ENCODE peak calls at places on chromosomes 12 and 14, in eight cellular contexts. J is activated CD4-positive, alpha-beta T cell treated with anti-CD3 and anti-CD28 coated beads, Interleukin-2, amount 50 U/mL, for 48 hours; Y is right cardiac atrium; N is T-helper 17 cell; M is ovary; A is T1000; C is HTR-8/SVneo; Q is Right ventricle myocardium inferior. E is an unnamed sample.

GRCh38 chr12:22299294-22299912 is 35.1 kb downstream of the ST8SIA1 start:
- DNase-seq in J (no peak), Y (no peak), N (no peak), M (no peak), A (no peak), C (no peak), Q (no peak), E (no peak)

GRCh38 chr14:36773136-36773540 is 111.5 kb downstream of the PAX9 start:
- DNase-seq in J (no peak), Y (no peak), N (no peak), M (no peak), A (no peak), C (peak; percentile 43), Q (no peak), E (peak; percentile 17)

GRCh38 chr12:42407306-42407705 is 81.3 kb downstream of the PPHLN1 start:
- DNase-seq in J (no peak), Y (no peak), N (no peak), M (no peak), A (no peak), C (no peak), Q (no peak), E (no peak)

GRCh38 chr12:70883855-70884254 is 36.7 kb downstream of the PTPRR start:
- DNase-seq in J (no peak), Y (no peak), N (no peak), M (no peak), A (no peak), C (no peak), Q (no peak), E (no peak)

GRCh38 chr14:57089901-57090300 is 178.8 kb downstream of the EXOC5 start:
- DNase-seq in J (no peak), Y (no peak), N (no peak), M (no peak), A (no peak), C (no peak), Q (no peak), E (no peak)

GRCh38 chr14:94343238-94343637 is 20.1 kb upstream of the SERPINA6 start:
- DNase-seq in J (no peak), Y (no peak), N (no peak), M (no peak), A (no peak), C (no peak), Q (no peak), E (no peak)

GRCh38 chr12:49693931-49694439 is 13.2 kb downstream of the FMNL3 start:
- DNase-seq in J (no peak), Y (no peak), N (no peak), M (no peak), A (no peak), C (no peak), Q (no peak), E (no peak)

GRCh38 chr12:94710933-94711332 is 60.6 kb upstream of the TMCC3 start:
- DNase-seq in J (peak; percentile 29), Y (peak; percentile 12), N (no peak), M (no peak), A (no peak), C (peak; percentile 28), Q (no peak), E (no peak)

GRCh38 chr12:115172521-115172920 is 488.5 kb upstream of the TBX3 start:
- DNase-seq in J (no peak), Y (no peak), N (no peak), M (no peak), A (peak; percentile 96), C (no peak), Q (no peak), E (peak; percentile 39)

GRCh38 chr14:104101651-104102281 is 16.3 kb downstream of the ASPG start:
- DNase-seq in J (no peak), Y (peak; percentile 13), N (no peak), M (no peak), A (no peak), C (no peak), Q (no peak), E (no peak)